ENCODE peak calls at places on chromosomes 3 and 15, in ten cellular contexts. One of them, this sample, is unnamed.
A peak's percentile ranks its signal among the peaks of the same experiment; 100 is the strongest.

GRCh38 chr3:170563712-170564423 is 22.0 kb downstream of the SLC7A14 start:
- DNase-seq in occipital lobe: no peak
- DNase-seq in GM04503: peak; percentile 24
- DNase-seq in H9: no peak
- DNase-seq in NCI-H774: peak; percentile 68
- DNase-seq in activated naive CD8-positive, alpha-beta T cell treated with anti-CD3 and anti-CD28 coated beads, Interleukin-2, amount 10 ng/mL, durations not matched to agents 7 days and 5 days: no peak
- DNase-seq in transverse colon: no peak
- DNase-seq in RPMI7951: peak; percentile 78
- DNase-seq in CD8-positive, alpha-beta T cell: no peak
- DNase-seq in NCI-H187: no peak
- DNase-seq in this sample: no peak

GRCh38 chr15:72604794-72605193 is 49.7 kb upstream of the GOLGA6B start:
- DNase-seq in occipital lobe: no peak
- DNase-seq in GM04503: no peak
- DNase-seq in H9: peak; percentile 90
- DNase-seq in NCI-H774: no peak
- DNase-seq in activated naive CD8-positive, alpha-beta T cell treated with anti-CD3 and anti-CD28 coated beads, Interleukin-2, amount 10 ng/mL, durations not matched to agents 7 days and 5 days: no peak
- DNase-seq in transverse colon: no peak
- DNase-seq in RPMI7951: peak; percentile 29
- DNase-seq in CD8-positive, alpha-beta T cell: no peak
- DNase-seq in NCI-H187: no peak
- DNase-seq in this sample: peak; percentile 88

GRCh38 chr3:179148446-179149238 is 485 bp downstream of the PIK3CA start:
- DNase-seq in occipital lobe: peak; percentile 36
- DNase-seq in GM04503: no peak
- DNase-seq in H9: no peak
- DNase-seq in NCI-H774: peak; percentile 60
- DNase-seq in activated naive CD8-positive, alpha-beta T cell treated with anti-CD3 and anti-CD28 coated beads, Interleukin-2, amount 10 ng/mL, durations not matched to agents 7 days and 5 days: peak; percentile 81
- DNase-seq in transverse colon: peak; percentile 54
- DNase-seq in RPMI7951: peak; percentile 56
- DNase-seq in CD8-positive, alpha-beta T cell: peak; percentile 54
- DNase-seq in NCI-H187: peak; percentile 71
- DNase-seq in this sample: peak; percentile 53

GRCh38 chr3:114554716-114555115 is 260.9 kb downstream of the TIGIT start:
- DNase-seq in occipital lobe: no peak
- DNase-seq in GM04503: no peak
- DNase-seq in H9: no peak
- DNase-seq in NCI-H774: no peak
- DNase-seq in activated naive CD8-positive, alpha-beta T cell treated with anti-CD3 and anti-CD28 coated beads, Interleukin-2, amount 10 ng/mL, durations not matched to agents 7 days and 5 days: no peak
- DNase-seq in transverse colon: no peak
- DNase-seq in RPMI7951: no peak
- DNase-seq in CD8-positive, alpha-beta T cell: no peak
- DNase-seq in NCI-H187: no peak
- DNase-seq in this sample: no peak

GRCh38 chr3:144187531-144188230 is 216.1 kb downstream of the DIPK2A start:
- DNase-seq in occipital lobe: no peak
- DNase-seq in GM04503: peak; percentile 10
- DNase-seq in H9: no peak
- DNase-seq in NCI-H774: no peak
- DNase-seq in activated naive CD8-positive, alpha-beta T cell treated with anti-CD3 and anti-CD28 coated beads, Interleukin-2, amount 10 ng/mL, durations not matched to agents 7 days and 5 days: no peak
- DNase-seq in transverse colon: no peak
- DNase-seq in RPMI7951: peak; percentile 17
- DNase-seq in CD8-positive, alpha-beta T cell: no peak
- DNase-seq in NCI-H187: no peak
- DNase-seq in this sample: no peak

GRCh38 chr15:37007301-37007700 is 93.0 kb downstream of the MEIS2 start:
- DNase-seq in occipital lobe: no peak
- DNase-seq in GM04503: no peak
- DNase-seq in H9: no peak
- DNase-seq in NCI-H774: no peak
- DNase-seq in activated naive CD8-positive, alpha-beta T cell treated with anti-CD3 and anti-CD28 coated beads, Interleukin-2, amount 10 ng/mL, durations not matched to agents 7 days and 5 days: no peak
- DNase-seq in transverse colon: no peak
- DNase-seq in RPMI7951: peak; percentile 7
- DNase-seq in CD8-positive, alpha-beta T cell: no peak
- DNase-seq in NCI-H187: no peak
- DNase-seq in this sample: no peak

GRCh38 chr3:66413151-66413751 is 87.6 kb downstream of the LRIG1 start:
- DNase-seq in occipital lobe: no peak
- DNase-seq in GM04503: peak; percentile 77
- DNase-seq in H9: no peak
- DNase-seq in NCI-H774: no peak
- DNase-seq in activated naive CD8-positive, alpha-beta T cell treated with anti-CD3 and anti-CD28 coated beads, Interleukin-2, amount 10 ng/mL, durations not matched to agents 7 days and 5 days: no peak
- DNase-seq in transverse colon: no peak
- DNase-seq in RPMI7951: peak; percentile 97
- DNase-seq in CD8-positive, alpha-beta T cell: no peak
- DNase-seq in NCI-H187: no peak
- DNase-seq in this sample: no peak

GRCh38 chr3:40309439-40309924 is at the start of gene EIF1B:
- DNase-seq in occipital lobe: peak; percentile 97
- DNase-seq in GM04503: peak; percentile 77
- DNase-seq in H9: peak; percentile 98
- DNase-seq in NCI-H774: peak; percentile 83
- DNase-seq in activated naive CD8-positive, alpha-beta T cell treated with anti-CD3 and anti-CD28 coated beads, Interleukin-2, amount 10 ng/mL, durations not matched to agents 7 days and 5 days: peak; percentile 98
- DNase-seq in transverse colon: peak; percentile 99
- DNase-seq in RPMI7951: peak; percentile 96
- DNase-seq in CD8-positive, alpha-beta T cell: peak; percentile 98
- DNase-seq in NCI-H187: peak; percentile 71
- DNase-seq in this sample: peak; percentile 95

GRCh38 chr3:41274944-41275668 is 75.8 kb downstream of the CTNNB1 start:
- DNase-seq in occipital lobe: no peak
- DNase-seq in GM04503: peak; percentile 49
- DNase-seq in H9: no peak
- DNase-seq in NCI-H774: no peak
- DNase-seq in activated naive CD8-positive, alpha-beta T cell treated with anti-CD3 and anti-CD28 coated beads, Interleukin-2, amount 10 ng/mL, durations not matched to agents 7 days and 5 days: no peak
- DNase-seq in transverse colon: peak; percentile 12
- DNase-seq in RPMI7951: peak; percentile 68
- DNase-seq in CD8-positive, alpha-beta T cell: no peak
- DNase-seq in NCI-H187: no peak
- DNase-seq in this sample: no peak

GRCh38 chr3:149393355-149394165 is 16.1 kb upstream of the TM4SF1 start:
- DNase-seq in occipital lobe: no peak
- DNase-seq in GM04503: no peak
- DNase-seq in H9: peak; percentile 69
- DNase-seq in NCI-H774: peak; percentile 56
- DNase-seq in activated naive CD8-positive, alpha-beta T cell treated with anti-CD3 and anti-CD28 coated beads, Interleukin-2, amount 10 ng/mL, durations not matched to agents 7 days and 5 days: no peak
- DNase-seq in transverse colon: peak; percentile 71
- DNase-seq in RPMI7951: peak; percentile 74
- DNase-seq in CD8-positive, alpha-beta T cell: no peak
- DNase-seq in NCI-H187: no peak
- DNase-seq in this sample: peak; percentile 72

GRCh38 chr3:116148881-116149530 is 296.3 kb downstream of the LSAMP start:
- DNase-seq in occipital lobe: no peak
- DNase-seq in GM04503: no peak
- DNase-seq in H9: no peak
- DNase-seq in NCI-H774: peak; percentile 63
- DNase-seq in activated naive CD8-positive, alpha-beta T cell treated with anti-CD3 and anti-CD28 coated beads, Interleukin-2, amount 10 ng/mL, durations not matched to agents 7 days and 5 days: no peak
- DNase-seq in transverse colon: no peak
- DNase-seq in RPMI7951: peak; percentile 66
- DNase-seq in CD8-positive, alpha-beta T cell: no peak
- DNase-seq in NCI-H187: no peak
- DNase-seq in this sample: no peak

GRCh38 chr3:180871901-180872300 is 40.6 kb upstream of the FXR1 start:
- DNase-seq in occipital lobe: peak; percentile 1
- DNase-seq in GM04503: peak; percentile 16
- DNase-seq in H9: no peak
- DNase-seq in NCI-H774: no peak
- DNase-seq in activated naive CD8-positive, alpha-beta T cell treated with anti-CD3 and anti-CD28 coated beads, Interleukin-2, amount 10 ng/mL, durations not matched to agents 7 days and 5 days: no peak
- DNase-seq in transverse colon: no peak
- DNase-seq in RPMI7951: peak; percentile 88
- DNase-seq in CD8-positive, alpha-beta T cell: no peak
- DNase-seq in NCI-H187: no peak
- DNase-seq in this sample: no peak

GRCh38 chr3:8990266-8991215 is 27.3 kb upstream of the RAD18 start:
- DNase-seq in occipital lobe: no peak
- DNase-seq in GM04503: peak; percentile 40
- DNase-seq in H9: no peak
- DNase-seq in NCI-H774: no peak
- DNase-seq in activated naive CD8-positive, alpha-beta T cell treated with anti-CD3 and anti-CD28 coated beads, Interleukin-2, amount 10 ng/mL, durations not matched to agents 7 days and 5 days: no peak
- DNase-seq in transverse colon: no peak
- DNase-seq in RPMI7951: peak; percentile 26
- DNase-seq in CD8-positive, alpha-beta T cell: no peak
- DNase-seq in NCI-H187: no peak
- DNase-seq in this sample: no peak